ENCODE peak calls at places on chromosomes 11 and 22, in four cellular contexts. One of them, this sample, is unnamed.

GRCh38 chr11:76321820-76322524 is 59.0 kb downstream of the THAP12 start:
- DNase-seq in epithelial cell of esophagus: no peak
- DNase-seq in ACHN: no peak
- DNase-seq in posterior cingulate gyrus: no peak
- DNase-seq in this sample: no peak

GRCh38 chr22:44733426-44734106 is 18.8 kb upstream of the ARHGAP8 start:
- DNase-seq in epithelial cell of esophagus: no peak
- DNase-seq in ACHN: no peak
- DNase-seq in posterior cingulate gyrus: no peak
- DNase-seq in this sample: no peak

GRCh38 chr11:116980136-116980793 is 118.0 kb downstream of the SIK3 start:
- DNase-seq in epithelial cell of esophagus: no peak
- DNase-seq in ACHN: no peak
- DNase-seq in posterior cingulate gyrus: no peak
- DNase-seq in this sample: no peak

GRCh38 chr11:27124514-27125264 is 84.1 kb downstream of the BBOX1 start:
- DNase-seq in epithelial cell of esophagus: peak; percentile 53
- DNase-seq in ACHN: no peak
- DNase-seq in posterior cingulate gyrus: no peak
- DNase-seq in this sample: no peak

GRCh38 chr11:30617762-30618161 is 31.6 kb upstream of the MPPED2 start:
- DNase-seq in epithelial cell of esophagus: no peak
- DNase-seq in ACHN: no peak
- DNase-seq in posterior cingulate gyrus: no peak
- DNase-seq in this sample: no peak

GRCh38 chr11:115390441-115390840 is 113.8 kb downstream of the CADM1 start:
- DNase-seq in epithelial cell of esophagus: no peak
- DNase-seq in ACHN: no peak
- DNase-seq in posterior cingulate gyrus: no peak
- DNase-seq in this sample: peak; percentile 77

GRCh38 chr11:57643802-57644201 is 5.9 kb downstream of the YPEL4 start:
- DNase-seq in epithelial cell of esophagus: no peak
- DNase-seq in ACHN: no peak
- DNase-seq in posterior cingulate gyrus: no peak
- DNase-seq in this sample: no peak

GRCh38 chr11:111331711-111332479 is 33.5 kb downstream of the POU2AF3 start:
- DNase-seq in epithelial cell of esophagus: peak; percentile 25
- DNase-seq in ACHN: no peak
- DNase-seq in posterior cingulate gyrus: no peak
- DNase-seq in this sample: no peak

GRCh38 chr11:74055938-74056337 is 47.1 kb upstream of the UCP3 start:
- DNase-seq in epithelial cell of esophagus: peak; percentile 72
- DNase-seq in ACHN: peak; percentile 14
- DNase-seq in posterior cingulate gyrus: no peak
- DNase-seq in this sample: no peak

GRCh38 chr11:57776101-57776511 is 14.5 kb downstream of the CTNND1 start:
- DNase-seq in epithelial cell of esophagus: no peak
- DNase-seq in ACHN: no peak
- DNase-seq in posterior cingulate gyrus: no peak
- DNase-seq in this sample: no peak

GRCh38 chr11:47946682-47947575 is 33.4 kb upstream of the PTPRJ start:
- DNase-seq in epithelial cell of esophagus: peak; percentile 97
- DNase-seq in ACHN: peak; percentile 92
- DNase-seq in posterior cingulate gyrus: no peak
- DNase-seq in this sample: no peak

GRCh38 chr22:43164636-43165035 is 13.3 kb downstream of the TSPO start:
- DNase-seq in epithelial cell of esophagus: no peak
- DNase-seq in ACHN: no peak
- DNase-seq in posterior cingulate gyrus: no peak
- DNase-seq in this sample: no peak

GRCh38 chr11:80107415-80107814 is 666.6 kb upstream of the TENM4 start:
- DNase-seq in epithelial cell of esophagus: no peak
- DNase-seq in ACHN: peak; percentile 60
- DNase-seq in posterior cingulate gyrus: no peak
- DNase-seq in this sample: no peak

GRCh38 chr11:26929806-26930517 is 64.0 kb upstream of the FIBIN start:
- DNase-seq in epithelial cell of esophagus: no peak
- DNase-seq in ACHN: no peak
- DNase-seq in posterior cingulate gyrus: no peak
- DNase-seq in this sample: no peak

GRCh38 chr22:21455334-21456089 is 11.7 kb upstream of the TMEM191C start:
- DNase-seq in epithelial cell of esophagus: no peak
- DNase-seq in ACHN: no peak
- DNase-seq in posterior cingulate gyrus: no peak
- DNase-seq in this sample: no peak

GRCh38 chr11:131910491-131911387 is 540.3 kb downstream of the NTM start:
- DNase-seq in epithelial cell of esophagus: peak; percentile 55
- DNase-seq in ACHN: no peak
- DNase-seq in posterior cingulate gyrus: peak; percentile 43
- DNase-seq in this sample: no peak

GRCh38 chr11:128448487-128448886 is 138.9 kb downstream of the ETS1 start:
- DNase-seq in epithelial cell of esophagus: peak; percentile 94
- DNase-seq in ACHN: peak; percentile 88
- DNase-seq in posterior cingulate gyrus: no peak
- DNase-seq in this sample: no peak

GRCh38 chr22:29079218-29079901 is 6.5 kb downstream of the KREMEN1 start:
- DNase-seq in epithelial cell of esophagus: no peak
- DNase-seq in ACHN: no peak
- DNase-seq in posterior cingulate gyrus: no peak
- DNase-seq in this sample: no peak

GRCh38 chr11:46380340-46381045 is 976 bp upstream of the MDK start:
- DNase-seq in epithelial cell of esophagus: no peak
- DNase-seq in ACHN: peak; percentile 51
- DNase-seq in posterior cingulate gyrus: no peak
- DNase-seq in this sample: peak; percentile 41

GRCh38 chr22:46491936-46492335 is 45.5 kb downstream of the CELSR1 start:
- DNase-seq in epithelial cell of esophagus: peak; percentile 58
- DNase-seq in ACHN: no peak
- DNase-seq in posterior cingulate gyrus: no peak
- DNase-seq in this sample: no peak